ENCODE peak calls at places on chromosomes 1 and 21, in eight cellular contexts. One of them, this sample, is unnamed.

GRCh38 chr21:22476726-22477646 is 1478.8 kb downstream of the NCAM2 start:
- DNase-seq in HFF-Myc: no peak
- DNase-seq in NCI-H1417: no peak
- DNase-seq in T-helper 2 cell: no peak
- DNase-seq in cardiac fibroblast: no peak
- DNase-seq in effector memory CD4-positive, alpha-beta T cell: no peak
- DNase-seq in stimulated activated naive CD4-positive, alpha-beta T cell: no peak
- DNase-seq in stromal cell of bone marrow: no peak
- DNase-seq in this sample: no peak

GRCh38 chr1:226475112-226475511 is 67.2 kb upstream of the PARP1 start:
- DNase-seq in stromal cell of bone marrow: no peak
- DNase-seq in T-helper 2 cell: no peak
- DNase-seq in NCI-H1417: no peak
- DNase-seq in HFF-Myc: no peak
- DNase-seq in effector memory CD4-positive, alpha-beta T cell: no peak
- DNase-seq in stimulated activated naive CD4-positive, alpha-beta T cell: no peak
- DNase-seq in cardiac fibroblast: no peak
- DNase-seq in this sample: no peak

GRCh38 chr1:24786191-24786590 is 40.9 kb downstream of the CLIC4 start:
- DNase-seq in effector memory CD4-positive, alpha-beta T cell: no peak
- DNase-seq in T-helper 2 cell: no peak
- DNase-seq in cardiac fibroblast: peak; percentile 82
- DNase-seq in HFF-Myc: no peak
- DNase-seq in stimulated activated naive CD4-positive, alpha-beta T cell: no peak
- DNase-seq in stromal cell of bone marrow: no peak
- DNase-seq in NCI-H1417: no peak
- DNase-seq in this sample: no peak

GRCh38 chr21:44994016-44994365 is 54.2 kb downstream of the SLX9 start:
- DNase-seq in NCI-H1417: no peak
- DNase-seq in HFF-Myc: no peak
- DNase-seq in T-helper 2 cell: no peak
- DNase-seq in stimulated activated naive CD4-positive, alpha-beta T cell: no peak
- DNase-seq in stromal cell of bone marrow: no peak
- DNase-seq in effector memory CD4-positive, alpha-beta T cell: no peak
- DNase-seq in cardiac fibroblast: no peak
- DNase-seq in this sample: peak; percentile 88

GRCh38 chr1:68231627-68232303 is 558 bp downstream of the WLS start:
- DNase-seq in stimulated activated naive CD4-positive, alpha-beta T cell: no peak
- DNase-seq in NCI-H1417: no peak
- DNase-seq in stromal cell of bone marrow: peak; percentile 67
- DNase-seq in HFF-Myc: no peak
- DNase-seq in effector memory CD4-positive, alpha-beta T cell: no peak
- DNase-seq in cardiac fibroblast: peak; percentile 83
- DNase-seq in T-helper 2 cell: no peak
- DNase-seq in this sample: peak; percentile 92

GRCh38 chr1:54623216-54624007 is at the start of gene FAM151A:
- DNase-seq in stimulated activated naive CD4-positive, alpha-beta T cell: no peak
- DNase-seq in NCI-H1417: no peak
- DNase-seq in cardiac fibroblast: peak; percentile 10
- DNase-seq in T-helper 2 cell: no peak
- DNase-seq in stromal cell of bone marrow: no peak
- DNase-seq in effector memory CD4-positive, alpha-beta T cell: no peak
- DNase-seq in HFF-Myc: no peak
- DNase-seq in this sample: peak; percentile 49

GRCh38 chr1:4696161-4696745 is 41.8 kb downstream of the AJAP1 start:
- DNase-seq in cardiac fibroblast: no peak
- DNase-seq in HFF-Myc: no peak
- DNase-seq in stimulated activated naive CD4-positive, alpha-beta T cell: no peak
- DNase-seq in NCI-H1417: no peak
- DNase-seq in T-helper 2 cell: no peak
- DNase-seq in effector memory CD4-positive, alpha-beta T cell: no peak
- DNase-seq in stromal cell of bone marrow: no peak
- DNase-seq in this sample: no peak

GRCh38 chr1:220874201-220874655 is 5.0 kb upstream of the HLX start:
- DNase-seq in stimulated activated naive CD4-positive, alpha-beta T cell: no peak
- DNase-seq in cardiac fibroblast: peak; percentile 74
- DNase-seq in T-helper 2 cell: no peak
- DNase-seq in effector memory CD4-positive, alpha-beta T cell: no peak
- DNase-seq in stromal cell of bone marrow: no peak
- DNase-seq in HFF-Myc: peak; percentile 45
- DNase-seq in NCI-H1417: peak; percentile 1
- DNase-seq in this sample: no peak

GRCh38 chr1:202184750-202185460 is 8.7 kb upstream of the LGR6 start:
- DNase-seq in effector memory CD4-positive, alpha-beta T cell: peak; percentile 50
- DNase-seq in NCI-H1417: peak; percentile 98
- DNase-seq in stromal cell of bone marrow: peak; percentile 69
- DNase-seq in HFF-Myc: peak; percentile 63
- DNase-seq in cardiac fibroblast: peak; percentile 85
- DNase-seq in T-helper 2 cell: peak; percentile 65
- DNase-seq in stimulated activated naive CD4-positive, alpha-beta T cell: peak; percentile 45
- DNase-seq in this sample: peak; percentile 83

GRCh38 chr1:161153682-161154337 is at the start of gene UFC1:
- DNase-seq in NCI-H1417: peak; percentile 98
- DNase-seq in cardiac fibroblast: peak; percentile 94
- DNase-seq in stimulated activated naive CD4-positive, alpha-beta T cell: peak; percentile 71
- DNase-seq in effector memory CD4-positive, alpha-beta T cell: peak; percentile 68
- DNase-seq in T-helper 2 cell: peak; percentile 61
- DNase-seq in stromal cell of bone marrow: peak; percentile 81
- DNase-seq in HFF-Myc: peak; percentile 75
- DNase-seq in this sample: peak; percentile 88

GRCh38 chr1:167273027-167273800 is 52.5 kb downstream of the POU2F1 start:
- DNase-seq in HFF-Myc: peak; percentile 46
- DNase-seq in stimulated activated naive CD4-positive, alpha-beta T cell: no peak
- DNase-seq in stromal cell of bone marrow: peak; percentile 28
- DNase-seq in cardiac fibroblast: peak; percentile 80
- DNase-seq in effector memory CD4-positive, alpha-beta T cell: no peak
- DNase-seq in T-helper 2 cell: no peak
- DNase-seq in NCI-H1417: peak; percentile 27
- DNase-seq in this sample: no peak

GRCh38 chr1:19974822-19975416 is 4.5 kb downstream of the PLA2G2A start:
- DNase-seq in NCI-H1417: no peak
- DNase-seq in stimulated activated naive CD4-positive, alpha-beta T cell: no peak
- DNase-seq in stromal cell of bone marrow: peak; percentile 70
- DNase-seq in T-helper 2 cell: no peak
- DNase-seq in effector memory CD4-positive, alpha-beta T cell: no peak
- DNase-seq in cardiac fibroblast: peak; percentile 90
- DNase-seq in HFF-Myc: peak; percentile 20
- DNase-seq in this sample: no peak